ENCODE peak calls at places on chromosomes 5 and 9, in eight cellular contexts. B is neural crest cell, D is epithelial cell of esophagus, R is tibial artery, N is lower lobe of right lung, F is fibroblast of pulmonary artery, M is GM12865, U is cardiac muscle cell. Q is an unnamed sample.

GRCh38 chr5:61167382-61167781 is 5.1 kb upstream of the SMIM15 start:
- DNase-seq in B (no peak), D (peak; percentile 56), R (no peak), N (no peak), F (peak; percentile 68), M (peak; percentile 43), U (no peak), Q (no peak)

GRCh38 chr9:21252727-21253547 is 13.1 kb upstream of the IFNA14 start:
- DNase-seq in B (no peak), D (peak; percentile 45), R (peak; percentile 53), N (peak; percentile 57), F (peak; percentile 49), M (peak; percentile 40), U (peak; percentile 22), Q (no peak)

GRCh38 chr9:77464591-77465125 is 183.5 kb downstream of the GNA14 start:
- DNase-seq in B (no peak), D (no peak), R (no peak), N (no peak), F (no peak), M (no peak), U (no peak), Q (no peak)

GRCh38 chr9:72839140-72839539 is 113.7 kb downstream of the ALDH1A1 start:
- DNase-seq in B (no peak), D (peak; percentile 29), R (no peak), N (no peak), F (no peak), M (no peak), U (no peak), Q (no peak)

GRCh38 chr5:151509231-151509630 is 61.8 kb downstream of the SLC36A1 start:
- DNase-seq in B (no peak), D (peak; percentile 69), R (no peak), N (no peak), F (no peak), M (no peak), U (no peak), Q (no peak)

GRCh38 chr9:16656432-16657169 is 213.9 kb downstream of the BNC2 start:
- DNase-seq in B (no peak), D (no peak), R (no peak), N (no peak), F (no peak), M (no peak), U (no peak), Q (no peak)

GRCh38 chr5:65811004-65811403 is 89.0 kb downstream of the NLN start:
- DNase-seq in B (no peak), D (peak; percentile 65), R (no peak), N (no peak), F (peak; percentile 79), M (no peak), U (no peak), Q (no peak)

GRCh38 chr5:7745882-7746735 is 104.8 kb downstream of the CFAP90 start:
- DNase-seq in B (peak; percentile 86), D (peak; percentile 78), R (peak; percentile 81), N (peak; percentile 67), F (peak; percentile 78), M (peak; percentile 69), U (peak; percentile 89), Q (peak; percentile 78)

GRCh38 chr5:66518753-66519152 is 77.4 kb upstream of the MAST4 start:
- DNase-seq in B (no peak), D (peak; percentile 76), R (no peak), N (no peak), F (peak; percentile 78), M (no peak), U (peak; percentile 84), Q (no peak)

DNA sequence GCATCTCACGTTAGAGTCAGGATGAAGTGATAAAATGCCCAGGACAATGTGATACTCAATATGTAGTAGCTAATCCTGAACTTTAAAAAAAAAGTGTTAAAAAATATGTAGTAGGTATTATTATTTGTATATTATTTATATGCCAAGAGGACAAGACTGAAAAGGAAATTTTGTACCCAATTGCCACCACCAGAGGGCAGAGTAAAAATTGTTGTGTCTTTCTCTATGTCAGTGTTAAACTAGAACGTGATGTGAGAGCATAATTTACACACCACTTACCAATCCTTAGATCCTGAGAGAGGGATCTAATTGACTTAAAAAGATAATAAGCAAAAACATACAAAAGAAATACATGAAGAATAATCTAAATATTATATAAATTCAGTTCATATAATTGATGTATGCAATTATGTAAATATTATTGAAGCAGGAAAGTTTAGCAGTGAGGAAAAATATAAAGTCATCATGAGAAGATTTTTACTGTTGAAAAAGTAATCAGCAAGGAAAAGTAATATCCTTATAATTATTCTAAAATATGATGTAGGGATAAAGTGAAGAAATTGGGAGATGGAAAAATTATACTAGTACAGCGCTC is 288.9 kb downstream of the RAB3C start:
- DNase-seq in B (peak; percentile 40), D (peak; percentile 59), R (no peak), N (no peak), F (peak; percentile 68), M (peak; percentile 39), U (peak; percentile 44), Q (no peak)
- TF ChIP-seq CTCF in B (peak; percentile 86), D (peak; percentile 70), R (peak; percentile 53), N (peak; percentile 71), F (peak; percentile 69), M (peak; percentile 57), U (peak; percentile 71), Q (peak; percentile 86)

GRCh38 chr9:34126207-34127034 is at the start of gene DCAF12:
- DNase-seq in B (peak; percentile 87), D (peak; percentile 92), R (peak; percentile 90), N (peak; percentile 93), F (peak; percentile 94), M (peak; percentile 95), U (peak; percentile 94), Q (peak; percentile 92)
- TF ChIP-seq CTCF in B (no peak), D (no peak), R (no peak), N (no peak), F (no peak), M (no peak), U (no peak), Q (peak; percentile 7)

DNA sequence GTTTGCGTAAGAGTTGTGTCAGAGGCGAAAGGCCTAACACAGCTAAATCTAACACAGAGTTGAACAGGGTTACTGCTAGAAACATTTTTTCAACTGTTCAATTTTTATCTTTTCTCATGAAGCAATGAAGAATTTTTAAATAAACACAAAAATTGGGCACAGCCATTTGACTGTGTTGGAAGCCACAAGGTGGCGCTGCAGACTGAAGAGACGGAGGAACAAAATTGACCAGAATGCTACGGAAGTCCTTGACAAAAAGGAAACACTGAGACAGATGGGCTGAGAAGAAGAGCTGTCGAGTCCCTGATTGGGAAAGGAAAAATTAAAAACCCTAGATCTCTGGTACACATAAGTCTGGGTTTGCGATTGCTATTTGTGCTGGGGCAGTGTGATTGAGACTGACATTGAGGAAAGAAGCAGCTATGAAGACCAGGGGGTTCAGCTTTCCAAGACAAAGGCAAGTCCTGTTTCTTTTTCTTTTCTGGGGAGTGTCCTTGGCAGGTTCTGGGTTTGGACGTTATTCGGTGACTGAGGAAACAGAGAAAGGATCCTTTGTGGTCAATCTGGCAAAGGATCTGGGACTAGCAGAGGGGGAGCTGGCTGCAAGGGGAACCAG is at the start of gene PCDHB9:
- DNase-seq in B (peak; percentile 15), D (no peak), R (no peak), N (no peak), F (peak; percentile 7), M (peak; percentile 40), U (peak; percentile 29), Q (no peak)
- TF ChIP-seq CTCF in B (peak; percentile 58), D (peak; percentile 18), R (no peak), N (peak; percentile 40), F (peak; percentile 25), M (peak; percentile 39), U (peak; percentile 21), Q (peak; percentile 68)

DNA sequence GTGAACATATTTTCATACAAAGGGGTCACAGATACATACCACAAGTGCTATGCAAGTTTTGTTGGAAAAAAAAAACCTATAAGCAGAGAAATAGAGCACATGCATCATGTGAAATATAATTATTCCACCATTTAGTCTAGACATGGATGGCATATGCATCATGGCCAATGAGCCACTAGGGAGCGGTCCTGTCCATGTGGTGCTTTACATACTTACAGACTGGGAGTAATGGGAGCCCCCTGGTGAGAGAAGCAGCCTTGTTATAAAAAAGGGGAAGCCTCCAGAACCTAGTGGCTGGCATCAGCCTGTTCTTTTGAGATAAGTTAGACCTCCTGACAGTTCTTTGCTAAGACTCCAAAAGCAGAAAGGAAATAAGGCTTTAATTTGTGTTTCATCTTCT is 1524.1 kb downstream of the MAT2B start:
- DNase-seq in B (no peak), D (peak; percentile 15), R (peak; percentile 30), N (peak; percentile 41), F (no peak), M (peak; percentile 16), U (peak; percentile 80), Q (no peak)
- TF ChIP-seq CTCF in B (peak; percentile 49), D (peak; percentile 26), R (no peak), N (peak; percentile 19), F (no peak), M (peak; percentile 20), U (no peak), Q (peak; percentile 58)

GRCh38 chr5:90606539-90606938 is 47.9 kb downstream of the ADGRV1 start:
- DNase-seq in B (no peak), D (peak; percentile 16), R (no peak), N (no peak), F (no peak), M (peak; percentile 35), U (peak; percentile 28), Q (no peak)
- TF ChIP-seq CTCF in B (peak; percentile 29), D (peak; percentile 37), R (no peak), N (no peak), F (peak; percentile 4), M (peak; percentile 47), U (no peak), Q (peak; percentile 43)

DNA sequence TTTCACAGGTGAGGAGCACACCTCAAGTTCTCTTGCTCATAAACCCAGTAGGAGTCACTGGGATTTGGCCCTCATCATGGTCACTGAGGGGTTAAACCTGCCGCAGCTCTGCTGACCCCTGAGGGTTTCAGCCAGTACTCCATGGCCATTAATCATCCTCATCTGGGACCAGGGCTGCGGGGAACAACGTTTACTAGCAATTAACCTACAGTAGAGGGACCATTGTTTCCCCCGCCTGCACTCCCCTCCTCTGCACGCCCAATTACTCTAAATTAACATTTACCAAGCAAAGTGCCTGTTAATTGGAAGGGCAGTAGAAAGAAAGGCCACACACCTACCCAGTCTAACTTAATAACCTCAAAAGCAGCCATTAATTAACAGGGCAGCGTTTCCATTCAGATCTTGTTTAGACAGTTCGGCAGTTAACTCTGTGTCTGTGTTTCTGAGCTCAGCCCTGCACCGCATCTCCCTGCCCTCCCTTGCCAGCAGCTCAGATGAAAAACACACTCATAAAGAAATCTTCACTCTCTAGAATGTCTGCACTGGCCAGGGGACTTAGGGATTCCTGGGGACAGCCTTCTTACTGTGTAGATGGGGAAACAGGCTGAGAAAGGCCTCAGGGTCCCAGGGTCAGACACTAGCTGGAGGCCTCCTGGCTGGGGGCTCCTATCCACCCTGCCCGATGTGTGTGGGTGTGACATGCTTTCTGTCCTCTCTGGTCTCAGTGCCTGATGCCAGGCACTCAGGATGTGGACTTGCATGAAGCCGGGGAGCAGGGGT is 51.6 kb downstream of the ALG2 start:
- DNase-seq in B (no peak), D (no peak), R (no peak), N (no peak), F (no peak), M (no peak), U (peak; percentile 70), Q (no peak)
- TF ChIP-seq CTCF in B (no peak), D (no peak), R (no peak), N (no peak), F (no peak), M (no peak), U (peak; percentile 22), Q (peak; percentile 66)

DNA sequence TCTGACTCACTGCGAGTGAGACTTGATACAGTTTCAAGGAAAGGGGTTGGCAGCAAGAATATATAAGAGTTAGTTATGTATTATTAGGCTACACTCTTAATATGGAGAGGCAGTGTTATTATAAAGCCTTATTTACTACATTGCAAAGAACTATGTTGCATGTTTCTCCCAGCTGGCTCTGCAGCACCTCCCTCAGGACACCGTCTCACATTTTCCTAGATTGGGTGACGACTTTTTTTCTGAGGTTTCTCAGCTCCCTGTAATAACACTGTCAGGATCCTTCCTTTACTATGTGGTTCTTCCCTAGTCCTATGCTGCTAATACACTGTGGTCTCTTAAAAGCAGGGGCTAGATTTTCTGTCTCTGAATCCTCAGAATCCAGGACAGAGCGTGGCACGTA is 153.7 kb downstream of the INSYN2B start:
- DNase-seq in B (no peak), D (peak; percentile 24), R (no peak), N (no peak), F (peak; percentile 33), M (no peak), U (no peak), Q (no peak)
- TF ChIP-seq CTCF in B (no peak), D (peak; percentile 22), R (no peak), N (no peak), F (peak; percentile 35), M (no peak), U (peak; percentile 29), Q (no peak)

Q was measured in type B pancreatic cell.